ENCODE peak calls at places on chromosomes 5 and 9, in ten cellular contexts. K is mammary epithelial cell, S is HCT116, T is H9, Z is HepG2, N is PC-3, D is neural progenitor cell, G is endodermal cell, C is H1, M is DND-41. F is an unnamed sample. For H3K27me3 and H3K9me3, the result is how much of the 10 kb centered on the place peaks cover.

GRCh38 chr5:54285573-54286124 is 24.7 kb downstream of the ARL15 start:
- DNase-seq in K (no peak), C (no peak), M (no peak), N (no peak), G (no peak), S (no peak), T (no peak), D (no peak), Z (no peak), F (no peak)

GRCh38 chr9:131395027-131395744 is 1.3 kb downstream of the PRRC2B start:
- DNase-seq in N (peak), G (peak), S (no peak), Z (no peak), C (peak), K (peak), D (peak), M (peak), T (peak), F (peak)

GRCh38 chr9:10855847-10856246 is 243.0 kb upstream of the PTPRD start:
- DNase-seq in K (no peak), Z (no peak), T (no peak), C (no peak), N (peak), S (no peak), G (no peak), M (no peak), D (peak), F (no peak)

GRCh38 chr9:95822583-95823431 is 52.7 kb upstream of the ERCC6L2 start:
- DNase-seq in K (peak), N (peak), Z (no peak), M (no peak), C (no peak), T (no peak), S (peak), D (no peak), G (no peak), F (no peak)

GRCh38 chr9:108241384-108241783 is 614.4 kb downstream of the ACTL7B start:
- DNase-seq in D (peak), Z (no peak), N (no peak), K (no peak), G (peak), S (peak), M (no peak), C (no peak), T (no peak), F (no peak)

GRCh38 chr5:142826741-142827492 is 56.7 kb downstream of the ARHGAP26 start:
- DNase-seq in G (no peak), D (no peak), T (no peak), N (peak), K (peak), Z (no peak), C (no peak), S (peak), M (no peak), F (no peak)

GRCh38 chr9:109817846-109818472 is 38.0 kb downstream of the PALM2AKAP2 start:
- DNase-seq in D (peak), S (peak), N (peak), K (peak), Z (peak), T (peak), G (peak), M (peak), C (peak), F (peak)

GRCh38 chr9:37974506-37975173 is 70.7 kb upstream of the SLC25A51 start:
- DNase-seq in G (no peak), M (no peak), Z (no peak), C (no peak), D (no peak), N (peak), S (no peak), K (no peak), T (no peak), F (no peak)

GRCh38 chr9:120886490-120886967 is 9.5 kb upstream of the PHF19 start:
- DNase-seq in S (no peak), M (no peak), C (no peak), K (peak), Z (no peak), G (no peak), D (no peak), N (peak), T (no peak), F (no peak)

GRCh38 chr5:96868603-96869371 is 7.5 kb upstream of the ERAP2 start:
- DNase-seq in Z (peak), K (peak), S (peak), D (peak), G (no peak), C (no peak), T (no peak), N (peak), M (peak), F (no peak)

GRCh38 chr5:35458824-35459207 is 158.8 kb upstream of the SPEF2 start:
- DNase-seq in T (no peak), Z (no peak), C (no peak), G (no peak), K (no peak), S (no peak), D (no peak), M (no peak), N (no peak), F (peak)

DNA sequence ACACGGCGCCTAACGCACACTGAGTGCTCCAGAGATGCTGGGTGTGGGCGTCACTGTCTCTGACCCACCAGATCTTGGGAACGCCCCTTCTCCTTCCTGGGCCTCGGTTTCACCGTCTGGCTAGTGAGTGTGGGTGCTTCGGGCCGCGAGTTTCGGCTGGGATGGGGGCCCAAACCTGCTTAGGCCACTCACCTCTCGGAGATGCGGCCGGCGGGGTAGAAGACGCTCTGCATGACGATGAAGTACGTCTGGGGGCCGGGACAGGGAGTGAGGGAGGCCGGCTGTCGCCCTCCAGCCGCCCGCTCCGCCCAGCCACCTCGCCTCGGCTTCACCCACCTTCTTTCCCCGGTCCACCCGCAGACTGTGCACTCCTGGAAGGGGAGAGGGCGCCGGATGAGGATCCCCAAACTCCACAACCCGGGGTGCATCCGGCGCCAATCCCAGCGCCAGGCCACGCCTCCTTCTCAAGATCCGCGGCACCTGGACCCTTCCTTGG is 3.6 kb downstream of the PIP5KL1 start:
- DNase-seq in C (no peak), T (no peak), D (no peak), Z (no peak), S (no peak), K (peak), N (no peak), M (no peak), G (no peak), F (no peak)
- H3K9ac ChIP-seq in C (peak), T (peak), D (no peak), Z (no peak), S (peak), K (peak), N (no peak), M (no peak), G (no peak), F (no peak)

DNA sequence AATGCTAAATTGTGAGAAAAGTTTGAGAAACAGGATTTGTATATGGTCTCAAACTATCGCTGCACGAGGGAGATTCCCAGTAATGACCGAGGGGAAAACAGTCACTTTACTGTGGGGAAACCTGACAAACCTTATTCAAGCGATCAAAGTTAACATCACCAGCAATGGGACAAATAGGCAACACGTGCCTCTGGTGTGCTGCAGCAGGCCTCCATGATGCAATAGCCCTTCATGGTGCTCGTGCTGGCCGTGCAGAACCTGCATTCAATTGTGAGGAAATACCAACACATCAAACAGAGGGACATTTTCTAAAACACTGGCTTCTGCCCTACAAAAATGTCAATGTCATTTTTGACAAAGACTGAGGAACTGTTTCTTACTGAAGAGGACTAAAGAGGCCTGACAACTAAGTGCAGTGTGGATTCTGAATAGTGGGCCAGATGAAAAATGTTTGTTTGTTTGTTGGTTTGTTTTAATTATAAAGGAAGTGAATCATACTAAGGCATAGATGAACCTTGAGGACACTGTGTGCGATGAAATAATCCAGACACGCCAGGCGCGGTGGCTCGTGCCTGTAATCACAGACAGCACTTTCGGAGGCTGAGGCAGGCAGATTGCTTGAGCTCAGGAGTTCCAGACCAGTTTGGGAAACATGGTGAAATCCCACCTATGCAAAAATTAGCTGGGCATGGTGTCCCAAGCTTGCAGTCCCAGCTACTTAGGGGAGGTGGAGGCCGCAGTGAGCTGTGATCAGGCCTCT is 17.6 kb upstream of the MARCHF6 start:
- DNase-seq in G (peak), S (no peak), Z (peak), N (no peak), D (no peak), C (peak), T (no peak), M (no peak), K (no peak), F (peak)
- H3K27me3 ChIP-seq in G (under half), S (under half), Z (under half), N (under half), D (half or more), C (under half), T (under half), M (under half), K (under half), F (under half)

GRCh38 chr5:141356950-141357349 is 2.1 kb downstream of the PCDHGA4 start:
- DNase-seq in S (no peak), M (no peak), Z (no peak), G (no peak), C (no peak), N (no peak), D (no peak), K (no peak), T (no peak), F (no peak)

GRCh38 chr5:141356133-141356532 is 1.3 kb downstream of the PCDHGA4 start:
- DNase-seq in Z (no peak), C (no peak), S (no peak), N (no peak), K (no peak), T (no peak), M (no peak), D (no peak), G (no peak), F (no peak)

GRCh38 chr5:141362719-141363118 is 1.2 kb upstream of the PCDHGA5 start:
- DNase-seq in K (no peak), C (no peak), M (no peak), S (no peak), G (no peak), N (no peak), Z (no peak), T (no peak), D (no peak), F (no peak)

GRCh38 chr5:141360685-141361084 is 891 bp downstream of the PCDHGB2 start:
- DNase-seq in Z (no peak), C (no peak), D (no peak), S (no peak), N (no peak), M (no peak), K (no peak), T (no peak), G (no peak), F (no peak)

DNA sequence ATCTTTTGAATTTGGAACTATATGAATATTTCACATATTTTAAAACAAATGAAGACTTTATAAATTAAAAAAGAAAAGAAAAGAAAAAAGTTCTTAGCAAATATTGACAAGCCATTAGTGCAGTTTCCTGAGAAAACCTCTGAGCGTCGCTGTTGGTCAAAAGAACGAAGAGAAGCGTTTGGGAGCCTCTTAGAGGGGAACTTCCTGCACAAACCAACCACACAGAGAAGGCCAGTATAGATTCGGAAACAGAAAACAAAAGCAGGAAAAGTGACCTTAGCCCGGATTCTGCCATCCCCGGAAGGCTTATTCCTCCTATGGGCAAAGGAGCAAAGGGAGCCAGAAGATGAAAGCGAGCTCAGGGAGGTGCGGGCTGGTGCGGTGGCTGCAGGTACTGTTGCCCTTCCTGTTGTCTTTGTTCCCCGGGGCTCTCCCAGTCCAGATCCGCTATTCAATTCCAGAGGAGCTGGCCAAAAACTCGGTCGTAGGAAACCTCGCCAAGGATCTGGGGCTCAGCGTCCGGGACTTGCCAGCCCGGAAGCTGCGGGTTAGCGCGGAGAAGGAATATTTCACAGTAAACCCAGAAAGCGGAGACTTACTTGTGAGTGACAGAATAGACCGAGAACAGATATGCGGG is at the start of gene PCDHGB2:
- DNase-seq in T (peak), D (peak), S (peak), C (no peak), Z (peak), K (no peak), N (peak), G (peak), M (peak), F (no peak)
- H3K9me3 ChIP-seq in T (under half), D (under half), S (under half), C (half or more), Z (under half), K (under half), N (under half), G (half or more), M (under half), F (under half)

DNA sequence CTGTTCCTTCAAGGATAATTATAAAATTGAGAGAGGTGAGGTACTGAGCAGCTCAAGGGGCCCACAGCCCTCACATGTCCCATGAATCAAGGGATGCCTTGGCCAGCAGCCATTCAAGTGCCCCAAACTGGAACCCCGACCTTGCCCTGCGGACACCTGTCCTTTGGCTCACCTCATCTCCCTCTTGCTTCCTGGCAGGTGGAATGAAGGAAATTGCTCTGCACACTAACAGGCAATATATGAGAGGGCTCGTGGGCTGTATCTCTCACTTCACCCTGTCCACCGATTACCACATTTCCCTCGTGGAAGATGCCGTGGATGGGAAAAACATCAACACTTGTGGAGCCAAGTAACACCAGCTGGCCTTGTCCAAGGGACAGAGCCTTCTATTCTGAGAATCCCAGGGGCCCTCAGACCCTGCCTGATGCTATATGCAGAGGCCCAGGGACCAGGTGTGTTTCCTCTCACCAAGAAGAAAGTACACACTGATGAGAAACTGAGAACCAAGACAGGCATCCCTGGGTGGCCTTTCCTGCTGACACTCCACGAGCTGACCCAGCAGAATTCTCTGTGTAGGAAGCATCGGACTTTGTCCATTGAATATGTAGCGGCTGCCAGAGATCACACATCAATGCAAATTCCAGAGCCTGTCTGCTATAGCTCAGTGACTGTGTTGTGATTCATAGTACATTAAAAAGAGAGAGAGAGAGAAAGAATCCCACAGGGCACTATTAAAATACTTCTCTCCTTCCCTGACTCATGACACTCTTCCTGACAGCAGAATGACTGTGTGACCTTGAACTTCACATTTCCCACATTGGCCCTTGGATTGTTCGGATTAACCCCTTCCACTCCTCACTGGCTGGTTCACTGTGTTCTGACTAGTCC is 92.6 kb downstream of the LIFR start:
- DNase-seq in M (no peak), K (peak), T (no peak), G (no peak), D (no peak), S (peak), Z (peak), N (peak), C (no peak), F (no peak)
- H3K9ac ChIP-seq in M (no peak), K (no peak), T (no peak), G (no peak), D (no peak), S (peak), Z (no peak), N (no peak), C (no peak), F (no peak)

F was measured in colonic mucosa.